ENCODE peak calls at places on chromosome 11, in six cellular contexts. X, P, G, T, V and E are unnamed samples.

GRCh38 chr11:7516488-7516887 is 2.7 kb downstream of the PPFIBP2 start:
- DNase-seq in X (no peak), P (no peak), G (peak), T (no peak), V (no peak), E (no peak)

GRCh38 chr11:68872216-68873003 is 30.7 kb upstream of the CPT1A start:
- DNase-seq in X (peak), P (peak), G (no peak), T (peak), V (no peak), E (no peak)

GRCh38 chr11:127627629-127628462 is 627.3 kb upstream of the KIRREL3 start:
- DNase-seq in X (peak), P (no peak), G (no peak), T (no peak), V (no peak), E (no peak)

GRCh38 chr11:56624661-56625110 is 10.0 kb upstream of the OR5M1 start:
- DNase-seq in X (peak), P (peak), G (no peak), T (peak), V (no peak), E (peak)

GRCh38 chr11:30406978-30407762 is 84.3 kb downstream of the ARL14EP start:
- DNase-seq in X (no peak), P (no peak), G (no peak), T (no peak), V (no peak), E (no peak)

GRCh38 chr11:79768343-79768742 is 327.5 kb upstream of the TENM4 start:
- DNase-seq in X (no peak), P (no peak), G (no peak), T (no peak), V (peak), E (no peak)

GRCh38 chr11:78476066-78476465 is 58.4 kb upstream of the GAB2 start:
- DNase-seq in X (peak), P (no peak), G (no peak), T (no peak), V (peak), E (no peak)

GRCh38 chr11:83278351-83278750 is 7.8 kb downstream of the CCDC90B start:
- DNase-seq in X (peak), P (no peak), G (no peak), T (peak), V (no peak), E (no peak)

GRCh38 chr11:110087820-110088534 is 5.2 kb upstream of the ZC3H12C start:
- DNase-seq in X (peak), P (peak), G (no peak), T (peak), V (no peak), E (peak)

GRCh38 chr11:107719557-107720304 is 7.9 kb upstream of the SLN start:
- DNase-seq in X (peak), P (no peak), G (no peak), T (no peak), V (no peak), E (no peak)

GRCh38 chr11:120801801-120802689 is 221.9 kb upstream of the TBCEL start:
- DNase-seq in X (peak), P (peak), G (peak), T (peak), V (peak), E (peak)

GRCh38 chr11:12381875-12382274 is 4.5 kb downstream of the PARVA start:
- DNase-seq in X (no peak), P (no peak), G (no peak), T (no peak), V (no peak), E (no peak)

GRCh38 chr11:2584812-2585565 is 114.8 kb downstream of the KCNQ1OT1 start:
- DNase-seq in X (no peak), P (no peak), G (no peak), T (no peak), V (no peak), E (peak)

GRCh38 chr11:82907376-82907775 is 5.8 kb downstream of the DDIAS start:
- DNase-seq in X (no peak), P (no peak), G (no peak), T (no peak), V (no peak), E (no peak)

GRCh38 chr11:27839226-27839913 is 139.1 kb upstream of the BDNF start:
- DNase-seq in X (peak), P (no peak), G (no peak), T (peak), V (no peak), E (no peak)

GRCh38 chr11:48538991-48539390 is 50.4 kb downstream of the OR4A47 start:
- DNase-seq in X (peak), P (no peak), G (no peak), T (no peak), V (no peak), E (no peak)

GRCh38 chr11:123438191-123438627 is 8.1 kb downstream of the GRAMD1B start:
- DNase-seq in X (no peak), P (no peak), G (no peak), T (no peak), V (no peak), E (no peak)

GRCh38 chr11:61082931-61083531 is 19.3 kb upstream of the CD5 start:
- DNase-seq in X (no peak), P (no peak), G (peak), T (no peak), V (no peak), E (no peak)

GRCh38 chr11:77111277-77111676 is 8.6 kb downstream of the OMP start:
- DNase-seq in X (no peak), P (no peak), G (no peak), T (no peak), V (no peak), E (no peak)

GRCh38 chr11:78714539-78714938 is 139.9 kb upstream of the NARS2 start:
- DNase-seq in X (no peak), P (no peak), G (no peak), T (no peak), V (no peak), E (no peak)

GRCh38 chr11:63831326-63831725 is 7.6 kb upstream of the MARK2 start:
- DNase-seq in X (no peak), P (no peak), G (no peak), T (no peak), V (no peak), E (no peak)

GRCh38 chr11:128467610-128468041 is 119.7 kb downstream of the ETS1 start:
- DNase-seq in X (peak), P (peak), G (no peak), T (peak), V (peak), E (peak)

GRCh38 chr11:57336111-57336666 is 497 bp upstream of the SSRP1 start:
- DNase-seq in X (no peak), P (no peak), G (peak), T (no peak), V (no peak), E (no peak)

GRCh38 chr11:86515297-86516094 is 140.8 kb downstream of the CCDC81 start:
- DNase-seq in X (peak), P (peak), G (no peak), T (peak), V (no peak), E (peak)

GRCh38 chr11:67662142-67662805 is 11.7 kb upstream of the ACY3 start:
- DNase-seq in X (no peak), P (no peak), G (no peak), T (no peak), V (no peak), E (no peak)

GRCh38 chr11:77147668-77148321 is 19.7 kb downstream of the MYO7A start:
- DNase-seq in X (no peak), P (no peak), G (peak), T (peak), V (no peak), E (no peak)

GRCh38 chr11:117613521-117613920 is 183.5 kb downstream of the DSCAML1 start:
- DNase-seq in X (no peak), P (no peak), G (no peak), T (no peak), V (no peak), E (no peak)

GRCh38 chr11:11347583-11347982 is 5.5 kb downstream of the CSNK2A3 start:
- DNase-seq in X (no peak), P (no peak), G (no peak), T (peak), V (no peak), E (no peak)

GRCh38 chr11:122727101-122727929 is 71.8 kb downstream of the UBASH3B start:
- DNase-seq in X (no peak), P (no peak), G (peak), T (no peak), V (no peak), E (no peak)

GRCh38 chr11:76806608-76807205 is 23.6 kb downstream of the TSKU start:
- DNase-seq in X (no peak), P (no peak), G (no peak), T (no peak), V (peak), E (no peak)

GRCh38 chr11:69889400-69890372 is 70.5 kb upstream of the FGF3 start:
- DNase-seq in X (no peak), P (no peak), G (no peak), T (no peak), V (no peak), E (no peak)